ENCODE peak calls at places on chromosome 18, in five cellular contexts. Y is astrocyte, E is PC-3, Z is IMR-90, A is mesendoderm. S is an unnamed sample.

GRCh38 chr18:47558110-47558750 is 306.8 kb upstream of the SKOR2 start:
- DNase-seq in A (no peak), Y (no peak), Z (no peak), E (no peak), S (no peak)

GRCh38 chr18:21110667-21111350 is 804 bp downstream of the ROCK1 start:
- DNase-seq in Y (peak; percentile 46), E (peak; percentile 41), A (peak; percentile 60), Z (peak; percentile 46), S (no peak)

GRCh38 chr18:22427797-22428549 is 10.3 kb upstream of the CTAGE1 start:
- DNase-seq in E (no peak), A (no peak), Z (no peak), Y (no peak), S (no peak)

GRCh38 chr18:61946449-61946848 is 53.6 kb upstream of the RNF152 start:
- DNase-seq in Y (peak; percentile 86), A (no peak), E (no peak), Z (peak; percentile 88), S (no peak)

GRCh38 chr18:47983055-47983454 is 52.6 kb upstream of the SMAD2 start:
- DNase-seq in Y (no peak), A (no peak), E (no peak), Z (no peak), S (no peak)

GRCh38 chr18:68604256-68604655 is 110.7 kb downstream of the TMX3 start:
- DNase-seq in Y (no peak), Z (peak; percentile 13), E (no peak), A (no peak), S (peak; percentile 65)

GRCh38 chr18:56556907-56557306 is 81.5 kb downstream of the TXNL1 start:
- DNase-seq in Y (no peak), A (no peak), Z (no peak), E (no peak), S (no peak)

GRCh38 chr18:13446581-13447470 is 228.3 kb downstream of the LDLRAD4 start:
- DNase-seq in E (no peak), Z (no peak), Y (no peak), A (no peak), S (no peak)

GRCh38 chr18:52341617-52342381 is 1.8 kb downstream of the DCC start:
- DNase-seq in A (peak; percentile 59), Z (no peak), E (no peak), Y (no peak), S (no peak)

GRCh38 chr18:8049147-8049546 is 482.0 kb downstream of the PTPRM start:
- DNase-seq in E (peak; percentile 19), Y (no peak), A (no peak), Z (peak; percentile 29), S (no peak)

GRCh38 chr18:11689031-11689971 is at the start of gene GNAL:
- DNase-seq in Z (peak; percentile 85), Y (peak; percentile 86), E (peak; percentile 65), A (peak; percentile 94), S (peak; percentile 88)

GRCh38 chr18:55334875-55335274 is 253.1 kb downstream of the TCF4 start:
- DNase-seq in Z (no peak), E (no peak), A (no peak), Y (no peak), S (peak; percentile 71)

GRCh38 chr18:3217930-3218647 is 1.7 kb downstream of the MYOM1 start:
- DNase-seq in Z (no peak), Y (no peak), A (peak; percentile 84), E (peak; percentile 67), S (no peak)

GRCh38 chr18:23105581-23106219 is 29.6 kb upstream of the CABLES1 start:
- DNase-seq in A (no peak), Z (no peak), E (peak; percentile 49), Y (no peak), S (no peak)

GRCh38 chr18:71919211-71919610 is 624.9 kb downstream of the CBLN2 start:
- DNase-seq in Z (no peak), A (no peak), Y (no peak), E (no peak), S (no peak)

GRCh38 chr18:78407456-78407823 is 572.2 kb upstream of the SALL3 start:
- DNase-seq in Y (no peak), Z (no peak), E (no peak), A (no peak), S (no peak)

GRCh38 chr18:26510337-26510736 is 38.0 kb downstream of the KCTD1 start:
- DNase-seq in Z (no peak), A (no peak), E (no peak), Y (no peak), S (no peak)

GRCh38 chr18:77069931-77070330 is 62.7 kb downstream of the MBP start:
- DNase-seq in Y (no peak), E (peak; percentile 76), Z (no peak), A (no peak), S (no peak)

DNA sequence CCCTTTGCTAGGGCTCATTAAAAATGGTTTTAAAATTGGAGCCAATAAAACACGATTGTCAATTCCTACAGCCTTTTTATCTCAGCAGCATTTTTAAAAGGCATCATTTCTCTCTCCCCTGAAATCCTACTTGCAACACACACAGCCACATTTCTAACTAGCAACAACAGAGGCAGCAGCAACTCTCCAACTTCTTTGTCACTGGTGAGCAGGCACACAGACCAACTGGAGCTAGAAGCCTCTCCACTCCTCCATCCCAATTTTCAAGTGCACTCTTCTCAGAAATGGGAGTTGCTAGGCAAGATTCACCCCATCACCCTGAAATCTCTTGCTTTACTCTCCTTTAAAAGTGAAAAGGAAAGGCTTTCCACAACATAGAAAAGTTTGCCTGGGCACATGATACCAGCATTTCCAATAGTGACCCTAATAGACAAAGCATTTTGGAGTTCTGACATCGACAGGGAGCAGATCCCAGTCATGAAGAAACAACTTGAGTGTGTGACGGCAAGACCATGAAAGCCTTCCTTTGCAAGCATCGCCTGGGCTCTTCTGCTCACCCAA is 4.1 kb downstream of the KLHL14 start:
- DNase-seq in E (no peak), A (no peak), Z (no peak), Y (no peak), S (no peak)
- H3K4me1 ChIP-seq in E (no peaks in the 10 kb centered on the region), A (peaks cover 3% of the 10 kb centered on the region), Z (no peaks in the 10 kb centered on the region), Y (peaks cover 11% of the 10 kb centered on the region), S (peaks cover 28% of the 10 kb centered on the region)

DNA sequence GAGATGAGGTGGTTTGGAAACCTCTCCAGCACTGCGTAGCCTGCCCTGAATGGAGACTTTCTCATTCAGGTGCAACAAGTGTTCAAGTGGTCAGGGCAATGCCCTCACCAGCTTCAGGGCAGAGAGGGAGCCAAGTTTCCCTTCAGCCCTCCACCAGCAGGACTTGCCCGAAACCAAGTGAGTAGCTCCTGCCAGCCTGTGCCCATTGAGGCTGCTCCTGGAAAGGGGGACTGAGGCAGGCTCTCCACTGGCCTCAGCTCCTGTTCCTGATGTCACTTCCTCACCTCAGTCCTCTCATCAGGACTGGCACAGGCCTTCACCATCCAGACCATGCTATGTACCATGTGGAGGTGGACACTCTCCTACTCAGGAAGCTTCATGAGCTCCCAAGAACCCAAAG is 94.6 kb downstream of the CELF4 start:
- DNase-seq in A (no peak), E (no peak), Y (no peak), Z (no peak), S (no peak)
- H3K36me3 ChIP-seq in A (no peaks in the 10 kb centered on the region), E (no peaks in the 10 kb centered on the region), Y (no peaks in the 10 kb centered on the region), Z (no peaks in the 10 kb centered on the region), S (no peaks in the 10 kb centered on the region)

GRCh38 chr18:79540914-79541301 is 138.7 kb upstream of the CTDP1 start:
- DNase-seq in A (no peak), Y (no peak), E (no peak), Z (no peak), S (peak; percentile 17)
- H3K4me1 ChIP-seq in A (no peaks in the 10 kb centered on the region), Y (no peaks in the 10 kb centered on the region), E (no peaks in the 10 kb centered on the region), Z (no peaks in the 10 kb centered on the region), S (no peaks in the 10 kb centered on the region)

GRCh38 chr18:9581667-9582066 is 32.7 kb downstream of the PPP4R1 start:
- DNase-seq in A (no peak), Y (no peak), E (no peak), Z (no peak), S (no peak)
- H3K36me3 ChIP-seq in A (peaks cover 2% of the 10 kb centered on the region), Y (peaks cover 43% of the 10 kb centered on the region), E (peaks cover 69% of the 10 kb centered on the region), Z (peaks cover 19% of the 10 kb centered on the region), S (peaks cover 27% of the 10 kb centered on the region)

GRCh38 chr18:63936156-63936931 is 12.8 kb upstream of the HMSD start:
- DNase-seq in Z (peak; percentile 45), A (peak; percentile 92), Y (peak; percentile 38), E (peak; percentile 74), S (peak; percentile 82)

GRCh38 chr18:63928331-63928730 is 20.6 kb downstream of the SERPINB10 start:
- DNase-seq in A (no peak), Y (no peak), Z (no peak), E (no peak), S (no peak)

GRCh38 chr18:63930774-63931354 is 18.2 kb upstream of the HMSD start:
- DNase-seq in Z (no peak), E (no peak), A (no peak), Y (no peak), S (no peak)
- H3K4me1 ChIP-seq in Z (no peaks in the 10 kb centered on the region), E (no peaks in the 10 kb centered on the region), A (no peaks in the 10 kb centered on the region), Y (no peaks in the 10 kb centered on the region), S (peaks cover 1% of the 10 kb centered on the region)

GRCh38 chr18:45923138-45923537 is 44.0 kb downstream of the EPG5 start:
- DNase-seq in Y (no peak), Z (no peak), A (no peak), E (no peak), S (no peak)

GRCh38 chr18:45930953-45931352 is 36.2 kb downstream of the EPG5 start:
- DNase-seq in E (no peak), A (no peak), Y (no peak), Z (no peak), S (no peak)

DNA sequence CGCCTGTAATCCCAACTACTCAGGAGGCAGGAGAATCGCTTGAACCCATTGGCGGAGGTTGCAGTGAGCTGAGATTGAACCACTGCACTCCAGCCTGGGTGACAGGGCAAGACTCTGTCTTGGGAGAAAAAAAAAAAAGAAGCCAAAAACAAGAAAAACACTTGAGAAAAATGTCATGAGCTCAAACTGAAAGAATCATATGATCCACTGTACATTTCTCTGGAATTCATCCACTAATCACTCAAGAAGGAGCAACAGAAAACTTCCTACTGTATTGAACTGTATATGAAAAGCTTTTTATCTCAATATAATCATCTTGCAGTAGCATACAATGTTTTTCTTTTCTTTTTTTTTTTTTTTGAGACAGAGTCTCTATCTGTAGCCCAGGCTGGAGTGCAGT is 40.4 kb downstream of the EPG5 start:
- DNase-seq in A (no peak), Z (no peak), E (no peak), Y (no peak), S (no peak)
- H3K36me3 ChIP-seq in A (no peaks in the 10 kb centered on the region), Z (peaks cover 47% of the 10 kb centered on the region), E (no peaks in the 10 kb centered on the region), Y (peaks cover 52% of the 10 kb centered on the region), S (peaks cover 76% of the 10 kb centered on the region)

DNA sequence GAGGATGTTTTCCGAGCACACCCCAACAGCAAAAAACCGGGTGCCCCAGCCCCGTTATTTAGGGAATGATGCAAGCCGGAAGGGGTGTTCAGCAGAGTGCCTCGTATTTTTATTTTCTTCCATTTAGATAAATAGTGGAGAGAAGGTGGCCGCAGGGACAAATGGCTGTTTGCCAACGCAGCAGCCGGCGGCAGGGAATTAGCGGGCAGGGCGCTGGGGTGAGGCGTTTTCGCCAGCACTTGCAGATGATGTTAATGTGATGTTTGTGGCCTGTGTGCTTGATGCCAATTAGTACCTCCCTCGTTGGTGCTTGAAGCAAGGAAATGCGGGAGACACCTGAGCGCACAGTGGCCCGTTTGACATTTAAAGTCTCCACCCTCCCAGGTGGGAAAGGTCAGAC is 38.9 kb downstream of the NFATC1 start:
- DNase-seq in Z (no peak), Y (no peak), A (no peak), E (no peak), S (no peak)
- H3K4me1 ChIP-seq in Z (no peaks in the 10 kb centered on the region), Y (no peaks in the 10 kb centered on the region), A (no peaks in the 10 kb centered on the region), E (peaks cover 9% of the 10 kb centered on the region), S (no peaks in the 10 kb centered on the region)